ENCODE peak calls at places on chromosomes 3 and 15, in ten cellular contexts. One of them, this sample, is unnamed. For H3K27me3, the result is how much of the 10 kb centered on the place peaks cover.

GRCh38 chr3:13884851-13885703 is 5.2 kb upstream of the WNT7A start:
- DNase-seq in small intestine: peak
- DNase-seq in H7: peak
- DNase-seq in body of pancreas: peak
- DNase-seq in heart left ventricle: no peak
- DNase-seq in cardiac muscle cell: peak
- DNase-seq in colonic mucosa: peak
- DNase-seq in vagina: peak
- DNase-seq in lung: peak
- DNase-seq in ovary: peak
- DNase-seq in this sample: no peak

GRCh38 chr15:52093539-52094502 is 18.8 kb downstream of the BCL2L10 start:
- DNase-seq in body of pancreas: no peak
- DNase-seq in lung: no peak
- DNase-seq in vagina: no peak
- DNase-seq in ovary: no peak
- DNase-seq in heart left ventricle: no peak
- DNase-seq in colonic mucosa: peak
- DNase-seq in cardiac muscle cell: peak
- DNase-seq in small intestine: no peak
- DNase-seq in H7: no peak
- DNase-seq in this sample: peak

GRCh38 chr3:194632211-194632982 is 822 bp downstream of the TMEM44 start:
- DNase-seq in small intestine: peak
- DNase-seq in cardiac muscle cell: peak
- DNase-seq in ovary: peak
- DNase-seq in vagina: no peak
- DNase-seq in body of pancreas: peak
- DNase-seq in lung: no peak
- DNase-seq in H7: peak
- DNase-seq in heart left ventricle: peak
- DNase-seq in colonic mucosa: peak
- DNase-seq in this sample: no peak

GRCh38 chr3:54206874-54207273 is 84.5 kb downstream of the CACNA2D3 start:
- DNase-seq in small intestine: no peak
- DNase-seq in body of pancreas: no peak
- DNase-seq in colonic mucosa: no peak
- DNase-seq in vagina: peak
- DNase-seq in heart left ventricle: no peak
- DNase-seq in ovary: no peak
- DNase-seq in lung: no peak
- DNase-seq in H7: peak
- DNase-seq in cardiac muscle cell: no peak
- DNase-seq in this sample: no peak

GRCh38 chr15:99967841-99968371 is 234.7 kb upstream of the LYSMD4 start:
- DNase-seq in body of pancreas: no peak
- DNase-seq in small intestine: no peak
- DNase-seq in colonic mucosa: no peak
- DNase-seq in ovary: no peak
- DNase-seq in lung: no peak
- DNase-seq in heart left ventricle: peak
- DNase-seq in cardiac muscle cell: peak
- DNase-seq in vagina: no peak
- DNase-seq in H7: no peak
- DNase-seq in this sample: no peak

GRCh38 chr15:45669422-45669821 is 34.6 kb downstream of the SQOR start:
- DNase-seq in vagina: no peak
- DNase-seq in cardiac muscle cell: no peak
- DNase-seq in H7: no peak
- DNase-seq in small intestine: no peak
- DNase-seq in lung: no peak
- DNase-seq in ovary: no peak
- DNase-seq in heart left ventricle: no peak
- DNase-seq in body of pancreas: no peak
- DNase-seq in colonic mucosa: no peak
- DNase-seq in this sample: no peak

GRCh38 chr3:13812039-13812438 is 67.8 kb downstream of the WNT7A start:
- DNase-seq in colonic mucosa: no peak
- DNase-seq in heart left ventricle: no peak
- DNase-seq in ovary: no peak
- DNase-seq in vagina: no peak
- DNase-seq in lung: no peak
- DNase-seq in small intestine: no peak
- DNase-seq in H7: no peak
- DNase-seq in body of pancreas: no peak
- DNase-seq in cardiac muscle cell: no peak
- DNase-seq in this sample: no peak

GRCh38 chr3:58065700-58066167 is 57.5 kb downstream of the FLNB start:
- DNase-seq in lung: no peak
- DNase-seq in cardiac muscle cell: no peak
- DNase-seq in heart left ventricle: no peak
- DNase-seq in vagina: no peak
- DNase-seq in small intestine: no peak
- DNase-seq in ovary: no peak
- DNase-seq in body of pancreas: peak
- DNase-seq in H7: peak
- DNase-seq in colonic mucosa: no peak
- DNase-seq in this sample: peak

DNA sequence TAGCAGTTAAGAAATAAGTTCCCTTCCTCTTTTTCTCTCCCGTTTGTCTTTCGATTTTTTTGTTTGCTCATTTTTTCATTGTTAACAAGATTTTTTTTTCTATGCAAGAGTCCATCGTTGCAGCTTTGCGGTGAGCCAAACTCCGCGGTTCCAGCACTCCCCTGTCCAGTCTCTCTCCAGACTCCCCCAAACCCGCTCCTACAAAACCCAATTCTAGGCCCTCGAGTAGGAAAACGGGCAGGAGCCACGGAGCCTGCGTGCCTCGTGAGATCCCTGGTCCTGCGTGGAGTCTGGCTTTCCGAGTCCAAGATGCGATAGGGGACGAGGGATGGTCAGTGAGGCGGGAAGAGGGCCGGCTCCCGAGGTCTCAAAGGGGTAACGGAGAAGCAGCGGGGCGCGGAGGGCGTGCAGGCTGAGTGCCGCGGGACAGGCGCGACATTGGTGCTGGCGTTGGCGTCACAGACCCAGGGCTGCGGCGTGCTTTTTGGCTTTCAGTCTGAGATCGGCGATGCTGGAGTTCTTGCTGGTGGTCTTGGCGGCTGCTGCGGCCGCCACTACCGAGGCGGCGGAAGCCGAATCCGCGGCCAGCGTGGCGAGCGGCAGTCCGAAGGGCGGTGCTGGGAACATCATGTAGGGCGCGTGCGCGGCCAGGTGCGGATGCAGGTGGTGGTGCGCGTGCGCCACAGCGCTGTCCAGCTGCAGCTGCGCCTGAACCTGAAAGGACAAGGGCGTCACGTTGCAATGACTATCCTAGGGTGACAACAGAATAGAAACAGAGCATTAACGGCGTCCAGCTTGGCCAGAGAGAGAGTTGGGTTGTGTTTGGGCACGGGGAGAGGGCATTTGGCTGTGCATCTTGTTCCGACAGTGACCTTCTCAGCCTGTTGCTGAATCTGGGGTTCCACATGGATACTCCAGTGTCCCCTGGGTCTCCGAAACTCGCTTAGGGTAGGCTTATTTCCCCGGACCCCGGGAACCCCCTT is 8.4 kb downstream of the SHOX2 start:
- DNase-seq in heart left ventricle: peak
- DNase-seq in cardiac muscle cell: peak
- DNase-seq in body of pancreas: peak
- DNase-seq in colonic mucosa: peak
- DNase-seq in lung: peak
- DNase-seq in ovary: no peak
- DNase-seq in small intestine: peak
- DNase-seq in H7: peak
- DNase-seq in vagina: no peak
- DNase-seq in this sample: peak
- H3K27me3 ChIP-seq in heart left ventricle: half or more
- H3K27me3 ChIP-seq in cardiac muscle cell: half or more
- H3K27me3 ChIP-seq in body of pancreas: under half
- H3K27me3 ChIP-seq in colonic mucosa: half or more
- H3K27me3 ChIP-seq in lung: under half
- H3K27me3 ChIP-seq in ovary: under half
- H3K27me3 ChIP-seq in small intestine: under half
- H3K27me3 ChIP-seq in H7: half or more
- H3K27me3 ChIP-seq in vagina: under half
- H3K27me3 ChIP-seq in this sample: under half

GRCh38 chr3:5465183-5465582 is 277.7 kb downstream of the EDEM1 start:
- DNase-seq in H7: no peak
- DNase-seq in ovary: no peak
- DNase-seq in colonic mucosa: no peak
- DNase-seq in heart left ventricle: no peak
- DNase-seq in body of pancreas: no peak
- DNase-seq in cardiac muscle cell: no peak
- DNase-seq in lung: no peak
- DNase-seq in vagina: no peak
- DNase-seq in small intestine: no peak
- DNase-seq in this sample: no peak

GRCh38 chr3:5466059-5466458 is 278.6 kb downstream of the EDEM1 start:
- DNase-seq in body of pancreas: no peak
- DNase-seq in colonic mucosa: no peak
- DNase-seq in vagina: no peak
- DNase-seq in cardiac muscle cell: no peak
- DNase-seq in lung: no peak
- DNase-seq in heart left ventricle: no peak
- DNase-seq in ovary: no peak
- DNase-seq in small intestine: no peak
- DNase-seq in H7: no peak
- DNase-seq in this sample: no peak

GRCh38 chr3:5463986-5464385 is 276.5 kb downstream of the EDEM1 start:
- DNase-seq in lung: no peak
- DNase-seq in ovary: no peak
- DNase-seq in colonic mucosa: no peak
- DNase-seq in cardiac muscle cell: no peak
- DNase-seq in H7: no peak
- DNase-seq in vagina: no peak
- DNase-seq in body of pancreas: no peak
- DNase-seq in small intestine: no peak
- DNase-seq in heart left ventricle: no peak
- DNase-seq in this sample: no peak

GRCh38 chr3:5466752-5467151 is 279.2 kb downstream of the EDEM1 start:
- DNase-seq in ovary: no peak
- DNase-seq in heart left ventricle: no peak
- DNase-seq in small intestine: no peak
- DNase-seq in H7: no peak
- DNase-seq in vagina: no peak
- DNase-seq in colonic mucosa: no peak
- DNase-seq in lung: no peak
- DNase-seq in cardiac muscle cell: no peak
- DNase-seq in body of pancreas: no peak
- DNase-seq in this sample: no peak

DNA sequence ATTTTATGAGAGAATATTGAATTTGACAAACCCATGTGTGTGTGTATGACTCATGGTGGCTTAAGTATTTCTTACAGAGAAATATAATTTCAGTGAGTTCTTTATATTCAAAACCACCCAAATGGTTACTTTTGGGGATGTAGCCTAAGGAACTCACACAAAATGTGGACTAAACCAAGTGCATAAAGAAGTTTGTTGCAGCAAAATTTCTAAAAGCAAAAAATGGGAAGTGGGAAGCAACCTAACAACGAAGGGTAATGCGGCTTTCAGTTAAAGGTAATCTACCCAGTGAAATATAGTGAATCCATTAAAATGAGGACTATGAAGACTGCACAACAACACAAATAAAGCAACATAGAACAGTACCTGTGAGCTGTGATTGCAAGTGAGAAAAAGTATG is 277.2 kb downstream of the EDEM1 start:
- DNase-seq in colonic mucosa: no peak
- DNase-seq in lung: no peak
- DNase-seq in cardiac muscle cell: no peak
- DNase-seq in small intestine: no peak
- DNase-seq in heart left ventricle: no peak
- DNase-seq in H7: no peak
- DNase-seq in ovary: no peak
- DNase-seq in vagina: no peak
- DNase-seq in body of pancreas: no peak
- DNase-seq in this sample: no peak
- H3K4me3 ChIP-seq in colonic mucosa: no peak
- H3K4me3 ChIP-seq in lung: no peak
- H3K4me3 ChIP-seq in cardiac muscle cell: no peak
- H3K4me3 ChIP-seq in small intestine: no peak
- H3K4me3 ChIP-seq in heart left ventricle: no peak
- H3K4me3 ChIP-seq in H7: no peak
- H3K4me3 ChIP-seq in ovary: no peak
- H3K4me3 ChIP-seq in vagina: no peak
- H3K4me3 ChIP-seq in body of pancreas: no peak
- H3K4me3 ChIP-seq in this sample: no peak

DNA sequence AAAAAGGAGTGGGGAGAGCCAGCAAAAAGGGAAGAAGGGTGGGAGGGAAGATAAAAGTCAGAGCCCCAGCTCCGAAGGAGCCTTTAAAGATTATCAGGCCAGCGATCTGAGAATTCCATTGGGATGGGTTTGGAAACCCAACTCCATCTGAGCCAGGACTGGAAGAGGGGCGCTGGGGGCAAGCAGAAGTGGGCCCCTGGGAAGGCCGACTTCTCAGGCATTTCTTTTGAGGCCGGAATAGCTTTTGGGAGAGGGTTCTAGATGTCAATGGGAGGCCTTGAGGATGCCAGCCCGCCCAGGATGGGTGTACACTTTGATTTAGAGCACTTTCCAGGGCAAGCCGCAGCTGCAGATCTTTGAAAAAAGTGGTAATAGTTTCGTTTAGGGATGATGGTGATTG is 6.6 kb upstream of the SOX2 start:
- DNase-seq in cardiac muscle cell: no peak
- DNase-seq in heart left ventricle: no peak
- DNase-seq in vagina: no peak
- DNase-seq in H7: no peak
- DNase-seq in body of pancreas: no peak
- DNase-seq in small intestine: no peak
- DNase-seq in lung: no peak
- DNase-seq in colonic mucosa: no peak
- DNase-seq in ovary: no peak
- DNase-seq in this sample: no peak
- H3K27me3 ChIP-seq in cardiac muscle cell: half or more
- H3K27me3 ChIP-seq in heart left ventricle: half or more
- H3K27me3 ChIP-seq in vagina: under half
- H3K27me3 ChIP-seq in H7: under half
- H3K27me3 ChIP-seq in body of pancreas: under half
- H3K27me3 ChIP-seq in small intestine: under half
- H3K27me3 ChIP-seq in lung: under half
- H3K27me3 ChIP-seq in colonic mucosa: half or more
- H3K27me3 ChIP-seq in ovary: under half
- H3K27me3 ChIP-seq in this sample: under half

DNA sequence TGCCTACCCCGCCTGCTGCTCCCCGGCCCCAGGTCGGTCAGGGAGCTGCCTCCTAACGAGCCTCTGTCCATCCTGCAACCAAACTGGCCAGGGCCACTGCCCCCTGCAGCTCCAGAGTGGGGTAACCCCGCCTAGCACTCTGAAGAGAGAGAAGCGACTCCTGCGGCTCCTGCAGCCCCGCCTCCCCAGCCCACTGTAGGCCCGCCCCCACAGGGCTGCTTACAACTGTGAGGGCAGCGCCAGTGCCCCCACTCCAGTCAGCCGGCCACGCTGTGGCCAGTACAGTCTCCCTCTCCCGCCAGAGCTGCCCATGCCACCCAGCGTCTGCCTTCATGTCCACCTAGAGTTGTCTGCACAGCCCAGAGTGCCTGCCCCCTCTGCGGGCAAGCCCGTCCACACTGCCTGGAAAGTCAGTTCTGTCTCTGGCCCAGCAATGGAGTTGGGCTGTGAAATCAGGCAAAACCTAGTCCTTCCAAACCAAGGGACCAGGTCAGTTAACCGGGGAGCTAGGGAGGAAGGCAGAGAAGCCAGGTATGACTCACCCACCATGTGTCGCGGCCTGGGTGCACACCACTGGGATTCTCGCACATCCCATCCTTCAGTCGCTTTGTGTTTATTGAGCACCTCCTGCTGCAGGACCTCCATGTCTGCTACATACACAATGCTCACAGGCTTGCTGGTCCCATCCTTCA is 2.4 kb downstream of the UCN2 start:
- DNase-seq in vagina: no peak
- DNase-seq in lung: no peak
- DNase-seq in cardiac muscle cell: peak
- DNase-seq in colonic mucosa: peak
- DNase-seq in H7: peak
- DNase-seq in small intestine: no peak
- DNase-seq in body of pancreas: no peak
- DNase-seq in ovary: peak
- DNase-seq in heart left ventricle: peak
- DNase-seq in this sample: peak
- H3K4me3 ChIP-seq in vagina: peak
- H3K4me3 ChIP-seq in lung: no peak
- H3K4me3 ChIP-seq in cardiac muscle cell: peak
- H3K4me3 ChIP-seq in colonic mucosa: no peak
- H3K4me3 ChIP-seq in H7: no peak
- H3K4me3 ChIP-seq in small intestine: no peak
- H3K4me3 ChIP-seq in body of pancreas: no peak
- H3K4me3 ChIP-seq in ovary: peak
- H3K4me3 ChIP-seq in heart left ventricle: peak
- H3K4me3 ChIP-seq in this sample: peak

This sample was measured in SJCRH30.